ENCODE peak calls at places on chromosomes 3 and 15, in seven cellular contexts. X is CMK, T is epithelial cell of esophagus, W is astrocyte of the cerebellum, M is neuronal stem cell, E is pancreas, V is aorta. N is an unnamed sample.

GRCh38 chr3:37346227-37347005 is 172.0 kb upstream of the LRRFIP2 start:
- DNase-seq in T (no peak), E (no peak), M (no peak), W (no peak), X (no peak), V (no peak), N (no peak)

GRCh38 chr3:140828585-140828984 is 113.1 kb upstream of the SLC25A36 start:
- DNase-seq in E (no peak), W (no peak), M (no peak), V (no peak), X (no peak), T (no peak), N (no peak)

GRCh38 chr3:129616713-129617112 is 10.2 kb upstream of the PLXND1 start:
- DNase-seq in M (no peak), W (no peak), E (no peak), V (peak), T (peak), X (no peak), N (no peak)

GRCh38 chr3:10867384-10867783 is 51.4 kb downstream of the SLC6A11 start:
- DNase-seq in V (no peak), W (no peak), X (no peak), M (peak), T (peak), E (no peak), N (peak)

GRCh38 chr15:66851226-66852063 is 149.4 kb downstream of the SMAD6 start:
- DNase-seq in T (peak), M (peak), W (peak), E (peak), X (peak), V (peak), N (peak)

GRCh38 chr3:133890972-133891644 is 4.6 kb downstream of the RAB6B start:
- DNase-seq in M (no peak), X (no peak), W (no peak), E (no peak), T (no peak), V (peak), N (no peak)

GRCh38 chr3:147572970-147573340 is 163.8 kb downstream of the ZIC1 start:
- DNase-seq in T (peak), W (no peak), V (no peak), X (no peak), M (no peak), E (no peak), N (peak)

GRCh38 chr15:58522391-58522790 is 90.6 kb downstream of the LIPC start:
- DNase-seq in V (peak), W (no peak), X (no peak), T (no peak), E (no peak), M (no peak), N (no peak)

GRCh38 chr3:158731938-158732855 is at the start of gene RARRES1:
- DNase-seq in W (no peak), E (peak), X (no peak), M (peak), T (peak), V (peak), N (peak)

GRCh38 chr3:140093742-140094141 is 158.8 kb downstream of the CLSTN2 start:
- DNase-seq in T (peak), M (no peak), W (peak), X (no peak), V (no peak), E (peak), N (peak)

GRCh38 chr3:190526787-190527767 is 13.2 kb downstream of the IL1RAP start:
- DNase-seq in M (no peak), V (no peak), W (no peak), T (no peak), X (no peak), E (no peak), N (no peak)

GRCh38 chr3:67653425-67654098 is 850 bp downstream of the SUCLG2 start:
- DNase-seq in T (no peak), W (no peak), X (no peak), V (no peak), E (no peak), M (no peak), N (no peak)

GRCh38 chr15:70775160-70775559 is 11.8 kb upstream of the UACA start:
- DNase-seq in M (no peak), W (no peak), V (no peak), E (no peak), X (no peak), T (peak), N (peak)

GRCh38 chr3:137809523-137809922 is 45.4 kb downstream of the SOX14 start:
- DNase-seq in T (no peak), X (no peak), M (no peak), E (no peak), V (no peak), W (no peak), N (no peak)

GRCh38 chr3:112437146-112438022 is 61.9 kb downstream of the BTLA start:
- DNase-seq in V (no peak), W (peak), T (peak), X (no peak), E (no peak), M (no peak), N (peak)

GRCh38 chr3:121883507-121883906 is 10.7 kb upstream of the SLC15A2 start:
- DNase-seq in T (peak), W (no peak), E (no peak), X (no peak), V (no peak), M (peak), N (peak)

GRCh38 chr3:128307781-128308469 is 154.6 kb downstream of the EEFSEC start:
- DNase-seq in V (no peak), M (no peak), E (no peak), W (no peak), X (no peak), T (no peak), N (no peak)

GRCh38 chr15:26083457-26084350 is 220.6 kb upstream of the ATP10A start:
- DNase-seq in T (peak), M (no peak), E (no peak), X (no peak), W (no peak), V (no peak), N (no peak)

GRCh38 chr3:48469046-48469915 is 22.7 kb downstream of the ATRIP start:
- DNase-seq in M (no peak), T (no peak), X (no peak), V (no peak), W (no peak), E (no peak), N (no peak)